ENCODE peak calls at places on chromosomes 5 and 9, in seven cellular contexts. One of them, this sample, is unnamed.

GRCh38 chr5:101590384-101590783 is 687.3 kb upstream of the ST8SIA4 start:
- DNase-seq in mammary epithelial cell: no peak
- DNase-seq in neural progenitor cell: peak; percentile 23
- DNase-seq in GM23248: peak; percentile 45
- DNase-seq in fibroblast of lung: peak; percentile 3
- DNase-seq in PC-3: peak; percentile 18
- DNase-seq in neuronal stem cell: no peak
- DNase-seq in this sample: no peak

GRCh38 chr5:33166522-33166921 is 274.2 kb upstream of the TARS1 start:
- DNase-seq in mammary epithelial cell: no peak
- DNase-seq in neural progenitor cell: no peak
- DNase-seq in GM23248: no peak
- DNase-seq in fibroblast of lung: no peak
- DNase-seq in PC-3: no peak
- DNase-seq in neuronal stem cell: no peak
- DNase-seq in this sample: no peak

GRCh38 chr5:179373101-179373934 is 28.1 kb upstream of the ADAMTS2 start:
- DNase-seq in mammary epithelial cell: no peak
- DNase-seq in neural progenitor cell: no peak
- DNase-seq in GM23248: no peak
- DNase-seq in fibroblast of lung: no peak
- DNase-seq in PC-3: no peak
- DNase-seq in neuronal stem cell: no peak
- DNase-seq in this sample: no peak

GRCh38 chr9:5825223-5825622 is 7.7 kb downstream of the ERMP1 start:
- DNase-seq in mammary epithelial cell: no peak
- DNase-seq in neural progenitor cell: no peak
- DNase-seq in GM23248: no peak
- DNase-seq in fibroblast of lung: no peak
- DNase-seq in PC-3: no peak
- DNase-seq in neuronal stem cell: no peak
- DNase-seq in this sample: no peak

GRCh38 chr5:11584008-11584407 is 320.2 kb downstream of the CTNND2 start:
- DNase-seq in mammary epithelial cell: no peak
- DNase-seq in neural progenitor cell: no peak
- DNase-seq in GM23248: no peak
- DNase-seq in fibroblast of lung: peak; percentile 74
- DNase-seq in PC-3: peak; percentile 60
- DNase-seq in neuronal stem cell: no peak
- DNase-seq in this sample: peak; percentile 75

GRCh38 chr5:151471276-151471675 is 23.9 kb downstream of the SLC36A1 start:
- DNase-seq in mammary epithelial cell: no peak
- DNase-seq in neural progenitor cell: no peak
- DNase-seq in GM23248: peak; percentile 55
- DNase-seq in fibroblast of lung: peak; percentile 5
- DNase-seq in PC-3: no peak
- DNase-seq in neuronal stem cell: no peak
- DNase-seq in this sample: no peak

GRCh38 chr5:106757672-106758071 is 913.1 kb downstream of the EFNA5 start:
- DNase-seq in mammary epithelial cell: no peak
- DNase-seq in neural progenitor cell: no peak
- DNase-seq in GM23248: no peak
- DNase-seq in fibroblast of lung: no peak
- DNase-seq in PC-3: no peak
- DNase-seq in neuronal stem cell: no peak
- DNase-seq in this sample: no peak

GRCh38 chr9:34984049-34984448 is 5.5 kb upstream of the DNAJB5 start:
- DNase-seq in mammary epithelial cell: no peak
- DNase-seq in neural progenitor cell: peak; percentile 87
- DNase-seq in GM23248: peak; percentile 55
- DNase-seq in fibroblast of lung: peak; percentile 30
- DNase-seq in PC-3: peak; percentile 40
- DNase-seq in neuronal stem cell: peak; percentile 68
- DNase-seq in this sample: no peak

GRCh38 chr5:141567513-141568117 is 51.2 kb downstream of the DIAPH1 start:
- DNase-seq in mammary epithelial cell: no peak
- DNase-seq in neural progenitor cell: peak; percentile 39
- DNase-seq in GM23248: peak; percentile 52
- DNase-seq in fibroblast of lung: no peak
- DNase-seq in PC-3: peak; percentile 11
- DNase-seq in neuronal stem cell: no peak
- DNase-seq in this sample: no peak

GRCh38 chr5:153573326-153574033 is 83.0 kb downstream of the GRIA1 start:
- DNase-seq in mammary epithelial cell: peak; percentile 44
- DNase-seq in neural progenitor cell: no peak
- DNase-seq in GM23248: peak; percentile 42
- DNase-seq in fibroblast of lung: no peak
- DNase-seq in PC-3: no peak
- DNase-seq in neuronal stem cell: no peak
- DNase-seq in this sample: no peak

GRCh38 chr5:43941806-43942205 is 338.8 kb downstream of the NNT start:
- DNase-seq in mammary epithelial cell: no peak
- DNase-seq in neural progenitor cell: no peak
- DNase-seq in GM23248: no peak
- DNase-seq in fibroblast of lung: no peak
- DNase-seq in PC-3: no peak
- DNase-seq in neuronal stem cell: no peak
- DNase-seq in this sample: no peak

GRCh38 chr5:45411971-45412612 is 284.1 kb downstream of the HCN1 start:
- DNase-seq in mammary epithelial cell: no peak
- DNase-seq in neural progenitor cell: no peak
- DNase-seq in GM23248: no peak
- DNase-seq in fibroblast of lung: peak; percentile 33
- DNase-seq in PC-3: peak; percentile 32
- DNase-seq in neuronal stem cell: no peak
- DNase-seq in this sample: peak; percentile 21

GRCh38 chr9:115042781-115043509 is 75.0 kb downstream of the TNC start:
- DNase-seq in mammary epithelial cell: peak; percentile 28
- DNase-seq in neural progenitor cell: no peak
- DNase-seq in GM23248: peak; percentile 52
- DNase-seq in fibroblast of lung: peak; percentile 85
- DNase-seq in PC-3: no peak
- DNase-seq in neuronal stem cell: no peak
- DNase-seq in this sample: peak; percentile 82

GRCh38 chr9:126461029-126461428 is 134.4 kb downstream of the MVB12B start:
- DNase-seq in mammary epithelial cell: no peak
- DNase-seq in neural progenitor cell: no peak
- DNase-seq in GM23248: no peak
- DNase-seq in fibroblast of lung: no peak
- DNase-seq in PC-3: no peak
- DNase-seq in neuronal stem cell: no peak
- DNase-seq in this sample: no peak

GRCh38 chr5:31809037-31809910 is 170.3 kb downstream of the PDZD2 start:
- DNase-seq in mammary epithelial cell: peak; percentile 59
- DNase-seq in neural progenitor cell: peak; percentile 83
- DNase-seq in GM23248: peak; percentile 84
- DNase-seq in fibroblast of lung: peak; percentile 71
- DNase-seq in PC-3: peak; percentile 84
- DNase-seq in neuronal stem cell: peak; percentile 67
- DNase-seq in this sample: peak; percentile 54

GRCh38 chr9:83560169-83560826 is 22.1 kb upstream of the FRMD3 start:
- DNase-seq in mammary epithelial cell: no peak
- DNase-seq in neural progenitor cell: no peak
- DNase-seq in GM23248: no peak
- DNase-seq in fibroblast of lung: no peak
- DNase-seq in PC-3: no peak
- DNase-seq in neuronal stem cell: no peak
- DNase-seq in this sample: no peak

GRCh38 chr5:133113331-133114061 is 61.7 kb downstream of the HSPA4 start:
- DNase-seq in mammary epithelial cell: peak; percentile 85
- DNase-seq in neural progenitor cell: no peak
- DNase-seq in GM23248: peak; percentile 63
- DNase-seq in fibroblast of lung: peak; percentile 86
- DNase-seq in PC-3: no peak
- DNase-seq in neuronal stem cell: no peak
- DNase-seq in this sample: peak; percentile 78

GRCh38 chr9:91391426-91392217 is 29.9 kb upstream of the AUH start:
- DNase-seq in mammary epithelial cell: no peak
- DNase-seq in neural progenitor cell: no peak
- DNase-seq in GM23248: peak; percentile 65
- DNase-seq in fibroblast of lung: no peak
- DNase-seq in PC-3: peak; percentile 54
- DNase-seq in neuronal stem cell: no peak
- DNase-seq in this sample: no peak

GRCh38 chr9:87500894-87501656 is 3.4 kb downstream of the DAPK1 start:
- DNase-seq in mammary epithelial cell: no peak
- DNase-seq in neural progenitor cell: no peak
- DNase-seq in GM23248: no peak
- DNase-seq in fibroblast of lung: no peak
- DNase-seq in PC-3: no peak
- DNase-seq in neuronal stem cell: no peak
- DNase-seq in this sample: no peak

GRCh38 chr9:87500491-87500890 is 2.8 kb downstream of the DAPK1 start:
- DNase-seq in mammary epithelial cell: no peak
- DNase-seq in neural progenitor cell: no peak
- DNase-seq in GM23248: peak; percentile 17
- DNase-seq in fibroblast of lung: no peak
- DNase-seq in PC-3: no peak
- DNase-seq in neuronal stem cell: no peak
- DNase-seq in this sample: no peak

GRCh38 chr9:87498816-87499454 is 1.3 kb downstream of the DAPK1 start:
- DNase-seq in mammary epithelial cell: no peak
- DNase-seq in neural progenitor cell: peak; percentile 35
- DNase-seq in GM23248: no peak
- DNase-seq in fibroblast of lung: peak; percentile 23
- DNase-seq in PC-3: no peak
- DNase-seq in neuronal stem cell: peak; percentile 9
- DNase-seq in this sample: no peak

GRCh38 chr9:87498046-87498815 is 564 bp downstream of the DAPK1 start:
- DNase-seq in mammary epithelial cell: peak; percentile 53
- DNase-seq in neural progenitor cell: peak; percentile 83
- DNase-seq in GM23248: peak; percentile 34
- DNase-seq in fibroblast of lung: peak; percentile 56
- DNase-seq in PC-3: no peak
- DNase-seq in neuronal stem cell: peak; percentile 66
- DNase-seq in this sample: peak; percentile 34

GRCh38 chr9:87499455-87500015 is 1.9 kb downstream of the DAPK1 start:
- DNase-seq in mammary epithelial cell: no peak
- DNase-seq in neural progenitor cell: no peak
- DNase-seq in GM23248: no peak
- DNase-seq in fibroblast of lung: no peak
- DNase-seq in PC-3: no peak
- DNase-seq in neuronal stem cell: no peak
- DNase-seq in this sample: no peak
- H3K9ac ChIP-seq in mammary epithelial cell: no peak overlapping the region
- H3K9ac ChIP-seq in neural progenitor cell: no peak overlapping the region
- H3K9ac ChIP-seq in GM23248: no peak overlapping the region
- H3K9ac ChIP-seq in fibroblast of lung: no peak overlapping the region
- H3K9ac ChIP-seq in PC-3: no peak overlapping the region
- H3K9ac ChIP-seq in neuronal stem cell: no peak overlapping the region
- H3K9ac ChIP-seq in this sample: peak overlapping the region; percentile 70

GRCh38 chr5:170300361-170301013 is 2.9 kb upstream of the LCP2 start:
- DNase-seq in mammary epithelial cell: no peak
- DNase-seq in neural progenitor cell: no peak
- DNase-seq in GM23248: no peak
- DNase-seq in fibroblast of lung: no peak
- DNase-seq in PC-3: no peak
- DNase-seq in neuronal stem cell: no peak
- DNase-seq in this sample: no peak

GRCh38 chr5:170296036-170296934 is 1.3 kb downstream of the LCP2 start:
- DNase-seq in mammary epithelial cell: no peak
- DNase-seq in neural progenitor cell: no peak
- DNase-seq in GM23248: no peak
- DNase-seq in fibroblast of lung: no peak
- DNase-seq in PC-3: no peak
- DNase-seq in neuronal stem cell: no peak
- DNase-seq in this sample: no peak

GRCh38 chr5:170301149-170301548 is 3.6 kb upstream of the LCP2 start:
- DNase-seq in mammary epithelial cell: no peak
- DNase-seq in neural progenitor cell: no peak
- DNase-seq in GM23248: no peak
- DNase-seq in fibroblast of lung: no peak
- DNase-seq in PC-3: no peak
- DNase-seq in neuronal stem cell: no peak
- DNase-seq in this sample: no peak

GRCh38 chr5:170296935-170297588 is 515 bp downstream of the LCP2 start:
- DNase-seq in mammary epithelial cell: no peak
- DNase-seq in neural progenitor cell: no peak
- DNase-seq in GM23248: no peak
- DNase-seq in fibroblast of lung: no peak
- DNase-seq in PC-3: no peak
- DNase-seq in neuronal stem cell: no peak
- DNase-seq in this sample: no peak

DNA sequence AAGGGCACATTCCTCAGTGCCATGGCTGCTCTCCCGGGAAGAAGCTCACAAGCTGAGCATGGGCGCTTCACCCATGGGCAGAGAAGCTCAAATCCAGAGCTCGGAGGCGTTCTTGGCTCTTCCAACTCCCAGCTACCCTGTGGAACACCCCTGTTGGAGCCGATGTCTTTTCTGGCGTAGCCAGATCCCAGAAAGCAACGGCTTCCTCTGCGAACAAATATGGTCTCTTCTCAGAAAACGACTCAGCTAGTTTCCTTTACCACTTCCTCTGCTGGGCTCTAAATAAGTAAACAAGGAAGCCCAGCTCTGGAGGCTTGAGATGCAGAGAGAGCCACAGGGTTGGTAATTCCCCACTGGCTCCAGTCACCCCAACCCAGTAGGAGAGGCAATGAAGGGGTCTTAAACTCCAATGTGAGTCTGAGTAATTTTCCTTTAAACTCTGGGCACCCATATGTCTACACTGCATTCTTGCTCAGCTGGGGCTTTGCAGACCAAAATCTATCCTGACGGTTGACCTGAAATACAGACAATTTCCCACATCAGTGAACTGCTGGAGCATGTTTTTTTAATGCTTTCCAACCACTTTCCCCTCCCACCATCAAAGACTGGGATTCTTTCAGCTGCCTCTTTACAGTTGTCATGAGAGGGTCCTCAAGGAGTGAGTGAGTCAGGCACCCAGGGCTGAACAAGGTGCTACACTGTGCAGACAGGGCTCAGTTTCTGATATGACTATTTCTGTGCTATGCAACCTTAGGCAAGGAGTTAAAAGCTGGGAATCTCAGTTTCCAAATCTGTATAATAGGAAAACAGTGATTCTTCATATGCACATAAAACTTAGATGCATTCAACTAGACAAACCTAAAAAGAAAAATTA is at the start of gene LCP2:
- DNase-seq in mammary epithelial cell: peak; percentile 7
- DNase-seq in neural progenitor cell: no peak
- DNase-seq in GM23248: no peak
- DNase-seq in fibroblast of lung: no peak
- DNase-seq in PC-3: no peak
- DNase-seq in neuronal stem cell: no peak
- DNase-seq in this sample: no peak
- H3K4me3 ChIP-seq in mammary epithelial cell: no peak within 1 kb of the TSS
- H3K4me3 ChIP-seq in neural progenitor cell: no peak within 1 kb of the TSS
- H3K4me3 ChIP-seq in GM23248: no peak within 1 kb of the TSS
- H3K4me3 ChIP-seq in fibroblast of lung: no peak within 1 kb of the TSS
- H3K4me3 ChIP-seq in PC-3: no peak within 1 kb of the TSS
- H3K4me3 ChIP-seq in neuronal stem cell: no peak within 1 kb of the TSS
- H3K4me3 ChIP-seq in this sample: no peak within 1 kb of the TSS

GRCh38 chr5:177359860-177360259 is 2.1 kb downstream of the RGS14 start:
- DNase-seq in mammary epithelial cell: no peak
- DNase-seq in neural progenitor cell: no peak
- DNase-seq in GM23248: no peak
- DNase-seq in fibroblast of lung: no peak
- DNase-seq in PC-3: no peak
- DNase-seq in neuronal stem cell: no peak
- DNase-seq in this sample: no peak
- H3K9ac ChIP-seq in mammary epithelial cell: no peak overlapping the region
- H3K9ac ChIP-seq in neural progenitor cell: no peak overlapping the region
- H3K9ac ChIP-seq in GM23248: no peak overlapping the region
- H3K9ac ChIP-seq in fibroblast of lung: no peak overlapping the region
- H3K9ac ChIP-seq in PC-3: no peak overlapping the region
- H3K9ac ChIP-seq in neuronal stem cell: no peak overlapping the region
- H3K9ac ChIP-seq in this sample: no peak overlapping the region

GRCh38 chr5:168988699-168989098 is 312.2 kb downstream of the SLIT3 start:
- DNase-seq in mammary epithelial cell: no peak
- DNase-seq in neural progenitor cell: no peak
- DNase-seq in GM23248: no peak
- DNase-seq in fibroblast of lung: no peak
- DNase-seq in PC-3: no peak
- DNase-seq in neuronal stem cell: no peak
- DNase-seq in this sample: no peak
- H3K4me3 ChIP-seq in mammary epithelial cell: no peak overlapping the region
- H3K4me3 ChIP-seq in neural progenitor cell: no peak overlapping the region
- H3K4me3 ChIP-seq in GM23248: no peak overlapping the region
- H3K4me3 ChIP-seq in fibroblast of lung: no peak overlapping the region
- H3K4me3 ChIP-seq in PC-3: no peak overlapping the region
- H3K4me3 ChIP-seq in neuronal stem cell: no peak overlapping the region
- H3K4me3 ChIP-seq in this sample: no peak overlapping the region